ENCODE peak calls at places on chromosomes 12 and 14, in six cellular contexts. R, O, V, C, Y and J are unnamed samples.

GRCh38 chr14:60090864-60091519 is 731 bp upstream of the PCNX4 start:
- DNase-seq in R (no peak), O (no peak), V (no peak), C (peak; percentile 64), Y (peak; percentile 79), J (no peak)

GRCh38 chr12:93894391-93895095 is 217.4 kb downstream of the CRADD start:
- DNase-seq in R (no peak), O (no peak), V (no peak), C (peak; percentile 52), Y (peak; percentile 92), J (no peak)

GRCh38 chr14:64960762-64961276 is 11.3 kb downstream of the RAB15 start:
- DNase-seq in R (peak; percentile 38), O (no peak), V (no peak), C (no peak), Y (no peak), J (no peak)

GRCh38 chr12:71142046-71142445 is 15.8 kb downstream of the TSPAN8 start:
- DNase-seq in R (no peak), O (no peak), V (no peak), C (no peak), Y (no peak), J (no peak)

GRCh38 chr12:34605955-34606748 is 583.9 kb downstream of the ALG10 start:
- DNase-seq in R (no peak), O (no peak), V (no peak), C (no peak), Y (peak; percentile 57), J (no peak)

GRCh38 chr12:13941258-13942249 is 39.8 kb downstream of the GRIN2B start:
- DNase-seq in R (peak; percentile 57), O (peak; percentile 25), V (no peak), C (peak; percentile 0), Y (no peak), J (peak; percentile 15)

GRCh38 chr14:66824251-66824650 is 316.3 kb downstream of the GPHN start:
- DNase-seq in R (no peak), O (no peak), V (no peak), C (no peak), Y (no peak), J (no peak)

GRCh38 chr12:66062280-66062605 is 68.3 kb downstream of the LLPH start:
- DNase-seq in R (no peak), O (peak; percentile 36), V (no peak), C (no peak), Y (no peak), J (no peak)

GRCh38 chr12:91685917-91686316 is 459.7 kb downstream of the BTG1 start:
- DNase-seq in R (no peak), O (no peak), V (no peak), C (peak; percentile 11), Y (no peak), J (no peak)

GRCh38 chr12:55843431-55843830 is 695 bp upstream of the MMP19 start:
- DNase-seq in R (no peak), O (no peak), V (no peak), C (no peak), Y (no peak), J (no peak)

GRCh38 chr12:55845785-55846496 is 3.2 kb upstream of the MMP19 start:
- DNase-seq in R (no peak), O (no peak), V (no peak), C (no peak), Y (no peak), J (no peak)

GRCh38 chr12:55840581-55841351 is 2.0 kb downstream of the MMP19 start:
- DNase-seq in R (no peak), O (no peak), V (no peak), C (no peak), Y (no peak), J (no peak)

GRCh38 chr12:55845349-55845748 is 2.6 kb upstream of the MMP19 start:
- DNase-seq in R (no peak), O (no peak), V (no peak), C (no peak), Y (no peak), J (no peak)

GRCh38 chr12:55842681-55843429 is at the start of gene MMP19:
- DNase-seq in R (no peak), O (peak; percentile 54), V (no peak), C (peak; percentile 82), Y (no peak), J (no peak)
- TF ChIP-seq CTCF in R (no peak), O (no peak), V (no peak), C (peak; percentile 11), Y (no peak), J (no peak)

GRCh38 chr12:77685112-77685511 is 145.6 kb upstream of the NAV3 start:
- DNase-seq in R (peak; percentile 62), O (peak; percentile 64), V (no peak), C (peak; percentile 80), Y (peak; percentile 72), J (no peak)
- TF ChIP-seq CTCF in R (peak; percentile 57), O (peak; percentile 81), V (no peak), C (peak; percentile 78), Y (no peak), J (peak; percentile 79)

GRCh38 chr12:52371716-52372115 is 4.4 kb upstream of the KRT85 start:
- DNase-seq in R (no peak), O (no peak), V (no peak), C (no peak), Y (no peak), J (no peak)

GRCh38 chr12:52370906-52371608 is 3.8 kb upstream of the KRT85 start:
- DNase-seq in R (no peak), O (peak; percentile 13), V (no peak), C (peak; percentile 46), Y (peak; percentile 89), J (no peak)

GRCh38 chr12:52368494-52368893 is 1.2 kb upstream of the KRT85 start:
- DNase-seq in R (no peak), O (no peak), V (no peak), C (no peak), Y (no peak), J (no peak)

GRCh38 chr12:52369220-52369619 is 1.9 kb upstream of the KRT85 start:
- DNase-seq in R (no peak), O (no peak), V (no peak), C (no peak), Y (no peak), J (no peak)

DNA sequence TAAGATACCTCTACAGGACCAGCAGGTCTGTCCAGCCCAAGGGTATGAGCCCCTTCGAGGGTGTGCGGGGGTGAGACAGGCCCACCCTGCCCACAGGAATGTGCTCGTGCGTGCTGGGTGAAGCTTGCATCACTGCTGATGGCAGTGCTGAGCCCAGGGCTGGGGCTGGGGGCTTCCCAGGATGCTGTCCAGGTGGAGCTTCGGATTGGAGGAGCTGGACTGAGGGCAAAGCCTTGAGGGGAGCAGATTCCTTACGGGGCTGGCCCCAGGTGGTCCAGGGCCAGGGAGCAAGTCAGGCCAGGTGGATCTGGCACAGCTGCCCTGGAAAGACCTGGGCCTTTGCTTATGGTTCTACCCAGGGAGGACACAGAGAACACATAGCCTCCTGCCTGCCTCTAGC is 2.5 kb upstream of the KRT85 start:
- DNase-seq in R (no peak), O (no peak), V (no peak), C (no peak), Y (no peak), J (no peak)
- TF ChIP-seq CTCF in R (no peak), O (no peak), V (no peak), C (no peak), Y (no peak), J (no peak)

DNA sequence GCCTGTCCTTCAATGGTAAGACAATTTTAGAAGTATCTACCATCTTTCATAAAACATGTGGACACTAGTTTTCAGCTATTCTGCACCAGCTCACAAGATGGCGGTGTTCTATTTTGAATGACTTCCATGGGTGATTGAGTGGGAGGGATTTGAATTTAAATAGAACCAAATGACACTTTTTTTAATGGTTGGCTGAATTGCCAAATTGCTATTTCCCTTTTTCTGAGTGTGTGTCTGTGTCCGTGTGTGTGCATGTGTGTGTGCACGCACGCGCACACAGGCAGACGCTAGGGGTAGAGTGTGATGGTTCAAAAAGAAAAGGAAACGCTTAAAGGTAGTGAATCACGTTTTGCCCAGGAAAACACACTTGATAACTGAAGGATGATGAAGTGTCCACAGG is 362.6 kb downstream of the DAD1 start:
- DNase-seq in R (no peak), O (peak; percentile 18), V (peak; percentile 5), C (peak; percentile 59), Y (no peak), J (no peak)
- TF ChIP-seq CTCF in R (peak; percentile 18), O (peak; percentile 56), V (no peak), C (peak; percentile 46), Y (no peak), J (peak; percentile 2)